ENCODE peak calls at places on chromosomes 6 and 20, in six cellular contexts. D is HepG2, W is K562, N is GM12878, C is H1, F is GM12891. Z is an unnamed sample.

GRCh38 chr6:43860285-43860684 is 90.3 kb downstream of the VEGFA start:
- DNase-seq in F (no peak), N (no peak), D (no peak), C (no peak), W (no peak), Z (no peak)

GRCh38 chr20:24995741-24996448 is 3.3 kb upstream of the APMAP start:
- DNase-seq in D (no peak), N (no peak), F (no peak), C (no peak), W (no peak), Z (no peak)

GRCh38 chr6:33815854-33816253 is 12.1 kb upstream of the MLN start:
- DNase-seq in C (no peak), W (peak; percentile 53), D (no peak), F (peak; percentile 51), N (no peak), Z (no peak)

GRCh38 chr6:168541307-168541706 is 100.3 kb downstream of the SMOC2 start:
- DNase-seq in C (no peak), F (no peak), D (no peak), N (no peak), W (no peak), Z (no peak)

GRCh38 chr6:47680724-47681123 is 17.7 kb upstream of the ADGRF4 start:
- DNase-seq in C (no peak), N (no peak), D (no peak), F (no peak), W (no peak), Z (no peak)

GRCh38 chr20:52494244-52494643 is 302.7 kb upstream of the ZFP64 start:
- DNase-seq in F (no peak), C (no peak), D (no peak), W (peak; percentile 7), N (no peak), Z (no peak)

GRCh38 chr6:139433647-139434419 is 59.4 kb upstream of the CITED2 start:
- DNase-seq in W (peak; percentile 53), N (no peak), F (no peak), D (peak; percentile 11), C (no peak), Z (no peak)

GRCh38 chr20:51497542-51498467 is 44.7 kb downstream of the NFATC2 start:
- DNase-seq in F (peak; percentile 29), D (no peak), C (no peak), N (peak; percentile 26), W (no peak), Z (peak; percentile 46)

GRCh38 chr20:16528078-16528477 is 45.2 kb downstream of the KIF16B start:
- DNase-seq in W (peak; percentile 22), D (peak; percentile 80), C (no peak), F (no peak), N (no peak), Z (no peak)

GRCh38 chr6:84639396-84639795 is 125.0 kb downstream of the TBX18 start:
- DNase-seq in F (no peak), W (no peak), D (no peak), C (no peak), N (no peak), Z (no peak)

GRCh38 chr6:1871936-1872335 is 262.2 kb downstream of the FOXC1 start:
- DNase-seq in N (no peak), W (no peak), F (no peak), D (no peak), C (no peak), Z (no peak)

GRCh38 chr6:169864148-169865030 is 113.0 kb downstream of the ERMARD start:
- DNase-seq in F (no peak), W (no peak), D (no peak), C (no peak), N (no peak), Z (no peak)

GRCh38 chr6:41288025-41288777 is 1.7 kb upstream of the TREM1 start:
- DNase-seq in W (no peak), C (no peak), F (no peak), N (no peak), D (peak; percentile 47), Z (no peak)

GRCh38 chr6:149334201-149334600 is 16.7 kb downstream of the TAB2 start:
- DNase-seq in F (no peak), W (peak; percentile 52), D (no peak), N (no peak), C (no peak), Z (no peak)

GRCh38 chr6:150320450-150320849 is 48.4 kb upstream of the IYD start:
- DNase-seq in F (no peak), N (no peak), D (no peak), C (no peak), W (peak; percentile 57), Z (no peak)

GRCh38 chr6:34517461-34517868 is 38.7 kb downstream of the SPDEF start:
- DNase-seq in D (no peak), W (peak; percentile 78), N (no peak), C (no peak), F (no peak), Z (no peak)

GRCh38 chr6:17851720-17852161 is 135.7 kb downstream of the KIF13A start:
- DNase-seq in F (no peak), W (no peak), D (no peak), N (no peak), C (no peak), Z (no peak)

GRCh38 chr6:152399409-152399808 is 237.8 kb downstream of the SYNE1 start:
- DNase-seq in N (no peak), D (no peak), C (no peak), W (no peak), F (no peak), Z (no peak)

GRCh38 chr20:9110916-9111432 is 42.1 kb downstream of the PLCB4 start:
- DNase-seq in D (no peak), C (no peak), N (no peak), W (no peak), F (no peak), Z (no peak)

GRCh38 chr6:15481892-15482291 is 180.9 kb downstream of the DTNBP1 start:
- DNase-seq in F (no peak), C (no peak), N (no peak), W (peak; percentile 90), D (no peak), Z (no peak)

GRCh38 chr20:57701090-57701489 is 8.7 kb downstream of the PMEPA1 start:
- DNase-seq in C (no peak), W (no peak), F (no peak), N (no peak), D (no peak), Z (no peak)

GRCh38 chr6:151675746-151676459 is 131.6 kb upstream of the ESR1 start:
- DNase-seq in W (peak; percentile 67), C (peak; percentile 47), F (peak; percentile 56), N (peak; percentile 11), D (peak; percentile 64), Z (peak; percentile 55)

GRCh38 chr6:138499303-138499991 is at the start of gene NHSL1:
- DNase-seq in D (peak; percentile 84), C (no peak), F (no peak), W (no peak), N (peak; percentile 34), Z (no peak)

GRCh38 chr20:53595018-53595378 is 1.4 kb upstream of the ZNF217 start:
- DNase-seq in W (no peak), D (no peak), N (no peak), C (no peak), F (no peak), Z (no peak)

GRCh38 chr6:98036344-98036743 is 753.3 kb upstream of the MMS22L start:
- DNase-seq in C (no peak), W (no peak), N (no peak), F (no peak), D (no peak), Z (no peak)
- TF ChIP-seq POLR2A in C (no peak), W (no peak), N (no peak), F (no peak), D (no peak), Z (no peak)

GRCh38 chr20:2246081-2246491 is 49.7 kb upstream of the TGM3 start:
- DNase-seq in W (no peak), C (no peak), N (no peak), D (no peak), F (no peak), Z (no peak)
- TF ChIP-seq TAF1 in W (no peak), C (no peak), N (no peak), D (no peak), F (no peak), Z (no peak)

GRCh38 chr6:132131777-132132176 is 180.6 kb upstream of the CCN2 start:
- DNase-seq in F (no peak), N (no peak), C (no peak), D (peak; percentile 61), W (no peak), Z (no peak)
- TF ChIP-seq POLR2AphosphoS5 in F (no peak), N (no peak), C (no peak), D (no peak), W (no peak), Z (no peak)

GRCh38 chr6:100880901-100881706 is at the start of gene ASCC3:
- DNase-seq in W (peak; percentile 96), C (peak; percentile 73), N (peak; percentile 63), D (peak; percentile 78), F (peak; percentile 74), Z (peak; percentile 67)

GRCh38 chr6:100879317-100879716 is 1.8 kb downstream of the ASCC3 start:
- DNase-seq in F (no peak), D (no peak), C (no peak), N (no peak), W (no peak), Z (no peak)

GRCh38 chr6:100880149-100880900 is 804 bp downstream of the ASCC3 start:
- DNase-seq in N (no peak), D (peak; percentile 20), C (no peak), F (no peak), W (no peak), Z (no peak)

GRCh38 chr6:100883347-100883746 is 2.2 kb upstream of the ASCC3 start:
- DNase-seq in D (no peak), W (no peak), N (no peak), F (no peak), C (no peak), Z (no peak)

DNA sequence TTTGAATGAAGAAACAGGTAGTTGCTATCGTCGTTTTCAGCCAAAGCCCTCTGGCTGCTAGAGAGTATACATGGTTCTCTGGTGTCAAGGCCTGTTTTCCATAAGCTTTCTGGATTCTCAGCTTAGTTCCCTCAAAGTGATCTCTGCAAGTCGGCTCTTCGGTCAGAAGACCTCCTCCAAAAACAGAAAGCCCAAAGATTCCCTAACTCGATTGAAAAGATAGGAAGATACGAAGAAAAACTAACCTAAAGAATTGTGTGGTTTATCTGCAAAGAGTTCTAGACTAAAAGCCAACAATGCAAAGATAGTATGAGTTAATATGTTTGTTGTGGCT is 545 bp upstream of the ASCC3 start:
- DNase-seq in N (no peak), F (no peak), C (no peak), W (no peak), D (no peak), Z (no peak)
- TF ChIP-seq POLR2A in N (no peak), F (no peak), C (no peak), W (no peak), D (no peak), Z (no peak)

DNA sequence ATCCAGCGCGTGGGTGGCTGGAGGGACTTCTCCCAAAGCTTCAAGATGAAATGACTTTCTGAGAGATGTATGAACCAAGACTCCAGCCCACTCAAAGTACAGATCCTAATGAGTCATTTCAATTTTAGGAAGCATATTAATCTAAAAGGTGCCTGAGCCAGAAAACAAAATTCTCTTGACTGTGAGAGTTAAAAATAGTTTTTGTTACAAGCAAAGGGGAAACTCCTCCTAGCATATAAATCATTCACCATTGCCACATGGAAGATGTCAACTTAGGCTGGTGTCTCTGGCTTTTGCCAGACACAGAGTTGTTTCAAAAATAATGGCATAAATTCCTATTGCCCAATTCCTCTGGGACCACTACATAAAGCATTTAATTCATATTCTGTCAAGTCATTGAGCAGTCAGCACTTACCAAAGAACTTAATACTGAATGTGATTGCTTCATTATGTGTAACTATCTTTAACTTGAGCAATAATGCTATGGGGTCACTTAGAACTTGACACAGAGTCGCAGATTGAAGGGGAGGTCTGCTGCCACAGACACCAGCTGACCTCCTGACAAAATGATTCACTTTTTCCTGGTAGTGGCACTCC is 280.6 kb downstream of the SLC35F1 start:
- DNase-seq in W (no peak), D (no peak), C (no peak), N (no peak), F (no peak), Z (no peak)
- TF ChIP-seq TAF1 in W (no peak), D (no peak), C (no peak), N (no peak), F (no peak), Z (no peak)